ENCODE peak calls at places on chromosomes 1 and 21, in five cellular contexts. I is CD4-positive, CD25-positive, alpha-beta regulatory T cell; J is H7; Z is CD4-positive, alpha-beta T cell; Q is dorsolateral prefrontal cortex. B is an unnamed sample. For H3K27me3, the result is how much of the 10 kb centered on the place peaks cover.

GRCh38 chr1:1677718-1678580 is 14.6 kb downstream of the SLC35E2B start:
- DNase-seq in I (peak), J (peak), Z (peak), Q (no peak), B (no peak)

GRCh38 chr1:185062710-185063370 is 17.5 kb downstream of the RNF2 start:
- DNase-seq in I (no peak), J (no peak), Z (no peak), Q (no peak), B (no peak)

GRCh38 chr21:42939581-42940413 is 14.4 kb upstream of the ERVH48-1 start:
- DNase-seq in I (no peak), J (peak), Z (no peak), Q (peak), B (peak)

GRCh38 chr1:163050496-163050895 is 18.7 kb upstream of the RGS4 start:
- DNase-seq in I (no peak), J (no peak), Z (no peak), Q (no peak), B (no peak)

GRCh38 chr1:61152706-61153105 is 70.3 kb downstream of the NFIA start:
- DNase-seq in I (no peak), J (no peak), Z (no peak), Q (no peak), B (no peak)

GRCh38 chr1:32221980-32222751 is at the start of the genes EIF3I and TMEM234:
- DNase-seq in I (peak), J (peak), Z (peak), Q (peak), B (peak)

GRCh38 chr21:44377922-44378645 is 24.7 kb downstream of the TRPM2 start:
- DNase-seq in I (no peak), J (no peak), Z (no peak), Q (no peak), B (no peak)

GRCh38 chr1:248863011-248863881 is 4.4 kb upstream of the ZNF692 start:
- DNase-seq in I (peak), J (peak), Z (peak), Q (peak), B (peak)

GRCh38 chr1:4331371-4332163 is 322.8 kb upstream of the AJAP1 start:
- DNase-seq in I (no peak), J (no peak), Z (no peak), Q (no peak), B (no peak)

GRCh38 chr1:4336507-4336906 is 317.9 kb upstream of the AJAP1 start:
- DNase-seq in I (no peak), J (no peak), Z (no peak), Q (no peak), B (no peak)
- H3K27me3 ChIP-seq in I (under half), J (under half), Z (under half), Q (under half), B (under half)

DNA sequence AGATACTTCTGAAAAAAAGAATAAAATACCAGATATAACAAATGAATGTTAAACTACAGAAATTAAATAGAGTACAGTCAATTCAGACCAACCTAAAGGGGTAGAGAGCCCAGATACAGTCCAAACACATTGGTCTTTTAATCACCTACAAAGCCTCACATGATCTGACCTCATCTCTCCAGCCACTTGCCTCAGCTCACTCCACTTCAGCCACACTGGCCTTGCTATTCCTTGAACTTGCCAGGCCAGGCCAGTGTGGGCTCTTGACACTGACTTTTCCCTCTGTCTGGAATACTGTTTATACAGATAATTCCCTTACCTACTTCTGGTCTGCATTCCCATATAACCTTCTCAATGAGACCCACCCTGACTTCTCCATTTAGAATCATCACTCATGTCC is 17.0 kb upstream of the PPIE start:
- DNase-seq in I (no peak), J (no peak), Z (no peak), Q (no peak), B (no peak)
- H3K27me3 ChIP-seq in I (under half), J (half or more), Z (under half), Q (under half), B (under half)

GRCh38 chr1:68370101-68370915 is 79.4 kb downstream of the RPE65 start:
- DNase-seq in I (no peak), J (no peak), Z (no peak), Q (no peak), B (no peak)
- H3K27me3 ChIP-seq in I (under half), J (under half), Z (under half), Q (under half), B (under half)

DNA sequence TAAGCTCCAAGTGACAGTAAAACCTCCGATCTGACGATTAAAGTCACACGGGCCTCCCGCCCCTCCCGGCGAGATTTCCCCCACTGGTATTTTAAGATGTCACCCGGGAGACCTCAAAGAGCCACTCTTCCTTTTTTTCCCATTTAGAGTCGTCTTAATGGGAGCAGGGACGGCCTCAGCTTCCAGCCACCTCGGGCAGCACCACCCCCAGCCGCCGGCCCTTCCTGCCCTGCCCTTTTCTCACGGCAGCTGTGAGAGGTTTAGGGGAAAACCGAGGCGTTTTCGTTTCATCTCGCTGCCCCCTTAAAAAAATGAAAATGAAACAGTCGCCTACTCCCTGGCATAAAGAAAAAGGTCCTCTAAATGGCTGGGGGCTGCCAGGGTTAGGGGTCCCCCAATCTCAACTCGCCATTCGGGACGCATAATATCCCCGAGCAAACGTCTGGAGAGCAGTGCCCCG is 1.4 kb downstream of the RUNX3 start:
- DNase-seq in I (peak), J (peak), Z (peak), Q (no peak), B (no peak)
- H3K27me3 ChIP-seq in I (under half), J (half or more), Z (under half), Q (under half), B (half or more)

GRCh38 chr1:117267232-117267774 is 56.6 kb upstream of the VTCN1 start:
- DNase-seq in I (no peak), J (no peak), Z (no peak), Q (no peak), B (no peak)
- H3K27me3 ChIP-seq in I (under half), J (under half), Z (under half), Q (under half), B (under half)

GRCh38 chr1:46496505-46496904 is 6.9 kb downstream of the DMBX1 start:
- DNase-seq in I (no peak), J (no peak), Z (no peak), Q (no peak), B (no peak)
- H3K27me3 ChIP-seq in I (under half), J (half or more), Z (under half), Q (under half), B (under half)

GRCh38 chr1:4323309-4323708 is 331.1 kb upstream of the AJAP1 start:
- DNase-seq in I (no peak), J (no peak), Z (no peak), Q (no peak), B (no peak)
- H3K27me3 ChIP-seq in I (under half), J (under half), Z (under half), Q (under half), B (under half)

GRCh38 chr1:63199666-63200065 is 122.7 kb upstream of the FOXD3 start:
- DNase-seq in I (no peak), J (no peak), Z (no peak), Q (no peak), B (no peak)
- H3K27me3 ChIP-seq in I (under half), J (half or more), Z (under half), Q (under half), B (under half)

DNA sequence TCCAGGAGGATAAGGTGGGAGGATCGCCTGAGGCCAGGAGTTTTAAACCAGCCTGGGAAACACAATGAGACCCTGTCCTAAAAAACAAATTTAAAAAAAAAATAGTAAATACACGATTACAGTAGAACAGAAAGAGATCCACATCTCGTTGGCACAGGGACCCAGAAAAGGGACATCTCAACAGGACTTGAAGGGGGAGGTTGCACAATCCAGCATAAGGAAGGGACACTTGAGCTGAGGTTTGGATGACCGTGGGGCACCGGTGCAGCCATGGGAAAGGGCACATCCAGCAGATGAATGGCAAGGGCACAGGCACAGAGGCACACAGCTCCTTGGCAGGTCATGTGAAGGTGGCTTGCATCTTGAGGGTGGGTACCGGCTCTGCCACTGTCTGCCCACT is 20.5 kb downstream of the TRIM67 start:
- DNase-seq in I (no peak), J (no peak), Z (no peak), Q (no peak), B (no peak)
- H3K27me3 ChIP-seq in I (under half), J (under half), Z (half or more), Q (under half), B (under half)

B was measured in thyroid gland.